ENCODE peak calls at places on chromosomes 2 and 18, in four cellular contexts. R, W, Y and J are unnamed samples.

GRCh38 chr2:3667151-3667631 is 9.2 kb downstream of the ALLC start:
- DNase-seq in R (no peak), W (no peak), Y (no peak), J (peak)

GRCh38 chr2:238786792-238787490 is 60.9 kb upstream of the TWIST2 start:
- DNase-seq in R (no peak), W (no peak), Y (no peak), J (no peak)

GRCh38 chr2:183093857-183094657 is 15.5 kb downstream of the DUSP19 start:
- DNase-seq in R (no peak), W (no peak), Y (no peak), J (no peak)

GRCh38 chr2:219425238-219426067 is 7.3 kb downstream of the DES start:
- DNase-seq in R (no peak), W (no peak), Y (no peak), J (no peak)

GRCh38 chr2:40220177-40220925 is 231.5 kb downstream of the SLC8A1 start:
- DNase-seq in R (no peak), W (no peak), Y (no peak), J (no peak)

GRCh38 chr18:51621103-51621969 is 423.9 kb upstream of the MEX3C start:
- DNase-seq in R (peak), W (peak), Y (peak), J (peak)

GRCh38 chr2:109699646-109700045 is 85.5 kb downstream of the SOWAHC start:
- DNase-seq in R (no peak), W (no peak), Y (no peak), J (no peak)

GRCh38 chr2:183428881-183429280 is 304.6 kb downstream of the NUP35 start:
- DNase-seq in R (no peak), W (no peak), Y (no peak), J (no peak)

GRCh38 chr2:48248251-48248933 is 281.6 kb upstream of the STON1 start:
- DNase-seq in R (no peak), W (peak), Y (peak), J (peak)

GRCh38 chr18:76336241-76336640 is 158.8 kb downstream of the ZNF516 start:
- DNase-seq in R (no peak), W (no peak), Y (no peak), J (no peak)
- TF ChIP-seq PHF8 in R (no peak), W (no peak), Y (no peak), J (no peak)

DNA sequence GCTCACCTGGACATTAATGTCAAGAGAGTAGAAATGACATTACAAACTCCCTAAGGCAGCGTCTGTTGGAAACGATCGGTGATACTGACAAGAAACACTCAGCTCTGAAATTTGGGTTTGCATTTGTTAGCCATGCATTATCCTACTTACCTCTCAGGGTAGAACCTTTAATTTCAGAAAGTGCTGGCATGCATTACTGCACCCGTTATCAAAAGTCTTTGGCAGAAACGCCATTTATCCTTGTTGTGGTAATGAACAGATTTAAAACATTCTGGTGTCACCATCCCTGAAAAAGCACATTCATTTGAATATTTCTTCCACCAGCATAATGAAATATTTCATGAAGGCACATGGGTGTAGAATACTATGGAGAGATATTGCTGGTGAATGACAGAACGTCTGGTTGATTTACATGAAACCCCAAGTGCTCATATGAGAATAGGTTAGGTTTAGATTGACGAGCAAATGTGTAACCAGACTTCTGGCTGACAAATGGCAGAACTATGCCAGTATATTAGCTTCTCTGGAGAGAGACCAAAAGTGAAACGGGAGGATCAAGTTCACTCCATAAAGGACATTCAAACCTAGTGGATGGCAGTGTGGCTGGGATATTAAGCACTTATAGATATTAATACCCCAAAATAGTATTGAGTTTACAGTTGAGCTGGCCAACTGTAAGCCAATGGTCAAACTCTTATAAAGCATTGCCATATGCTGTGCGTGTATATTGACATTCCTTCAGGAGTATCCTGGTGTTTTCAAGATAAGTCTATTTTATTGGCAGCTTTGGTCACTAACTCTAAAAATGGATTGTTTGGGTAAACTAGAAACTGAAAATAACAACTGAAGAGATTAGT is 53.6 kb upstream of the ITGB6 start:
- DNase-seq in R (no peak), W (peak), Y (no peak), J (no peak)
- TF ChIP-seq PHF8 in R (no peak), W (no peak), Y (no peak), J (no peak)

GRCh38 chr2:72932045-72932444 is 14.7 kb downstream of the EMX1 start:
- DNase-seq in R (no peak), W (no peak), Y (no peak), J (no peak)
- TF ChIP-seq PHF8 in R (no peak), W (no peak), Y (no peak), J (no peak)

GRCh38 chr18:58766164-58766563 is 94.9 kb downstream of the MALT1 start:
- DNase-seq in R (no peak), W (no peak), Y (no peak), J (peak)

GRCh38 chr18:58761241-58761969 is 90.1 kb downstream of the MALT1 start:
- DNase-seq in R (no peak), W (no peak), Y (no peak), J (peak)

GRCh38 chr18:58761970-58762780 is 90.9 kb downstream of the MALT1 start:
- DNase-seq in R (no peak), W (no peak), Y (no peak), J (no peak)

GRCh38 chr18:58758606-58759005 is 87.3 kb downstream of the MALT1 start:
- DNase-seq in R (no peak), W (no peak), Y (no peak), J (peak)

DNA sequence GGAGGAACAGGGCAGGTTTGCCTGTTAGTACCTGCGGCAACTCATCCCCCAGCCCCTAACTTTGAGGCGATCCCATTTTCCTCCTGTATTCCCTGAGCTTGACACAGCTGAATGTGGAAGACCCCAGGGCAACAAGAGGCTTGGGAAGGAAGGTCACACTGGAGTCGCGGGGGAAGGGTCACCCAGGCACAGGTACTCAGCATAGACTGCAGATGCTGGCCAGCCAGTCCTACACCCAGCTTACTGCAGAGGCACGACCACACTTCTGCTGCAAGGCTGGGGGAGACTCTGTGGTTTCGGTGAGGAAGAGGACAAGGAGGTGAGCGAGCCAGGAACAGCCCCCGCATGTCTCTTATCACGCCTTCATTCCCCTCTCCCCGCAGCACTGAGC is 91.5 kb downstream of the MALT1 start:
- DNase-seq in R (no peak), W (no peak), Y (no peak), J (no peak)
- TF ChIP-seq PHF8 in R (no peak), W (no peak), Y (no peak), J (no peak)

GRCh38 chr2:1815053-1815452 is 70.7 kb upstream of the PXDN start:
- DNase-seq in R (no peak), W (no peak), Y (no peak), J (no peak)
- TF ChIP-seq PHF8 in R (no peak), W (no peak), Y (no peak), J (no peak)

DNA sequence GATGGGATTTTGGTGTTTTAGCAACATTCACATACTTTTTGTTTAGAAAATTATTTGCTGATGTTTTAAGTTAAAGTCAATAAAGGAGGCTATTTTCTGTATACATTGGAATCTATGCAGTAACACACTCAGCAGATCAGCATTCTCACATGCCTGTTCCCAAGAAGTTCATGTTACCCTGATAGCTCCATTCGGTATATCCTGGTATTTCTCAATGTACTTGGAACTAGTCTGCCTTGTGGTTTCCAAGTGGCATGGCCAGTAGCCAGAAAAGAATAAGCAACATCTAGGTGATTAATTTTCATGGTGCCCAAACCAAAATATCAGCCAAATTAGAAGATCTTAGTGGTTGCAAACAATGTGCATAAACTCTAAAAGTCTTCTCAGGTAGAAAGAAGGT is 5.2 kb upstream of the NCAPH start:
- DNase-seq in R (no peak), W (peak), Y (no peak), J (no peak)
- TF ChIP-seq PHF8 in R (no peak), W (no peak), Y (no peak), J (no peak)

DNA sequence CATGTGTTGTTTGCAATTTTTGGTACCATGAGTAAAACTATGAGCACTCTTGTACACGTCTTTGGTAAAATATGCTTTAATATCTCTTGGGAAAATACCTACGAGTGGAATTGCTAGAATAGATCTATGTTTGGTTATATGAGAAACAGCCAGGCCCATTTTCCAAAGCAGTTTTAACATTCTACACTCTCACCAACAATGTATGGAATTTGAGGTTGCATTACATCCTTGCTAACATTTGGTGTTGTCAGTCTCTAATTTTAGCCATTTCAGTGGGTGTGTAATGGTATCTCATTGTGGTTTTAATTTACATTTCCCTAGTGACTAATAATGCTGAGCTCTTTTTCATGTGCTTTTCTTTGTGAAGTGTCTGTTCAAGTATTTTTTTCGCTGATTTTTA is 118.9 kb upstream of the TCF4 start:
- DNase-seq in R (no peak), W (no peak), Y (no peak), J (no peak)
- TF ChIP-seq PHF8 in R (no peak), W (no peak), Y (no peak), J (no peak)

DNA sequence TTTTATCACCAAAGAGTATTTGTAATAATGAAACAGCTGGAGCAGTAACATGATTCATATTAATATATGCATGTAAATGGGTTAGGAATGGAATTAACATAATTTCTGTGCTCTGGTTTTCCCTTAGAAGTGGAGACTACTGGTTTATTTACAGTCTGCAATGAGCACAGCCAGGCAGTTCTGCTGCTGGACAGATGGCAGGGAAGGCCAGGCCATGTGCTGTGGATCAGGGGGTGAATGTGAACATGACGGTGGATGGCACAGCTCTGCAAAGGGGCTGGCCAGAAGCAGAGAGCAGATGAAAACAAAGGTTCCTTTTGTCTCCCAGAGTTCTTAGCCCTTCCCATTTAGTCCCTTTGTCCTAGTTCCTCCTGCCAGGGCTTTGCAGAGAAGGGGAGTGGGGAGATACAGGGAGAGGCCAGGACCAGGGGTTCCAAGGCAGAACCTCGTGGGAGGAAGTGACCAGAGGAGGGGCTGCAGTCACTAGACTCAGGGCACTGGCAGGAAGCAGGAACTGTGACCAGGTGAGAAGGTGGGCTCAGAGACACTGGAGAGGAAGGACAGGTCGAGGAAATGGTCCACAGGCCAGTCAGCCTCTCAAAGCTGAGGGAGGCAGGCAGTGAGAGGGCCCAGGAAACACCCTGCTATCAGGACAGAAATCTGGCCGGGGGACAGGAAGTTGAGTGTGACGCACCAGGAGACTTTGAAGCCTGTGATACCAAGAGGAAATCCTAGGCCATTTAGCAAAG is 112.9 kb upstream of the ATP8B1 start:
- DNase-seq in R (no peak), W (no peak), Y (peak), J (no peak)
- TF ChIP-seq PHF8 in R (no peak), W (no peak), Y (no peak), J (no peak)

DNA sequence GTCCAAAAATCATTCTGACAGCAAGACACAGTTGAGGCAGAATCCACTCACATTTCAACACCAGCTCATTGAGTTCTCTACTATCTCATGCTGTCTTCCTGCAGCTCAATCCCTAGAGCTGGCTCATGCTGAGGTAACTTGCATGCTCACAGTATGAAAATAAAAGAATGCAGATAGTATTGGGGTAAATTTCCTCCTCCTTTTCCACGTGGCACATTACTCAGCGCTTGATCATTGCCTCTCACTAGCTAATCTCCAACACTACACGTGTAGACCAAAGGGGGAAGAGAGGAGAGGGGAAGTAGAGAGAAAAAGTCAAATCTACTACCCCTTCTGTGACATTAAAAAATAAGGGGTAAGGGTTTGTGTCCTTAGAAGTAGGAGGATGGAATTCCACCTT is 300.6 kb downstream of the AFF3 start:
- DNase-seq in R (no peak), W (no peak), Y (no peak), J (no peak)
- TF ChIP-seq PHF8 in R (no peak), W (no peak), Y (no peak), J (no peak)

DNA sequence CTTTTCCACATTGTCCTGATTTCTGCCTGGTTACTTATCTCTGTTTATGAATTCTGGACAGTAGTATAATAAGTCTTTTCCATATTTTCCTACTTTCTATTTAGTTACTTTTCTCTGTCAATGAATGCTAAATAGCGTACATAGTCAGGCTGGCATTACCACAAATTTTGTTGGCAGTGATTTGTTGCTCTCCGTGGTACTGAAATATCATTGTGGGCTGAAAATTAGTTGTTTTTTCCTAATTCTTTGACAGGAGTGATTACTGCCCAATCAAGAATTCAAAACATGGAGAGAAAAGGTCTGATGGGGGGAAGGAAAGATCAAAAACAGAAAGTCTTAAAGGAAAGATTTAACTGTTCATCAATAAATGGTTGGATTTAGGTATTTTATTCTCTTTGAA is 7.7 kb upstream of the GALNT13 start:
- DNase-seq in R (no peak), W (no peak), Y (no peak), J (no peak)
- TF ChIP-seq PHF8 in R (no peak), W (no peak), Y (no peak), J (no peak)